ENCODE peak calls at places on chromosomes 16 and 17, in eight cellular contexts. M is Right ventricle myocardium superior, T is T follicular helper cell, W is stromal cell of bone marrow, V is Calu3, K is NCI-H1092 treated with DMSO at 0.1 percent for 48 hours, U is kidney epithelial cell, Y is progenitor cell of endocrine pancreas. L is an unnamed sample.

GRCh38 chr17:39365252-39365651 is 36.2 kb downstream of the FBXL20 start:
- DNase-seq in M (no peak), T (no peak), W (peak; percentile 57), V (no peak), K (no peak), U (no peak), Y (no peak), L (peak; percentile 49)

GRCh38 chr16:85055503-85056210 is 28.1 kb downstream of the KIAA0513 start:
- DNase-seq in M (peak; percentile 60), T (peak; percentile 62), W (peak; percentile 27), V (no peak), K (no peak), U (no peak), Y (no peak), L (no peak)

GRCh38 chr16:66512589-66513404 is 37.1 kb downstream of the TK2 start:
- DNase-seq in M (peak; percentile 64), T (no peak), W (no peak), V (peak; percentile 66), K (no peak), U (no peak), Y (no peak), L (no peak)

GRCh38 chr17:39828443-39828842 is 35.7 kb downstream of the IKZF3 start:
- DNase-seq in M (no peak), T (no peak), W (no peak), V (peak; percentile 100), K (no peak), U (no peak), Y (no peak), L (no peak)

GRCh38 chr17:82358467-82359350 is at the start of gene TEX19:
- DNase-seq in M (no peak), T (no peak), W (no peak), V (no peak), K (peak; percentile 27), U (no peak), Y (no peak), L (no peak)

GRCh38 chr17:245611-246010 is 64.2 kb upstream of the DOC2B start:
- DNase-seq in M (peak; percentile 29), T (no peak), W (no peak), V (no peak), K (no peak), U (no peak), Y (no peak), L (no peak)

GRCh38 chr16:52405441-52405840 is 141.5 kb downstream of the TOX3 start:
- DNase-seq in M (no peak), T (no peak), W (no peak), V (no peak), K (no peak), U (no peak), Y (no peak), L (no peak)

GRCh38 chr16:35173295-35173694 is 1713.9 kb downstream of the TP53TG3F start:
- DNase-seq in M (no peak), T (no peak), W (no peak), V (no peak), K (no peak), U (no peak), Y (no peak), L (no peak)

GRCh38 chr16:50245417-50246298 is 20.7 kb upstream of the ADCY7 start:
- DNase-seq in M (no peak), T (no peak), W (peak; percentile 64), V (peak; percentile 82), K (no peak), U (no peak), Y (peak; percentile 51), L (no peak)

GRCh38 chr16:10566613-10567012 is 13.8 kb downstream of the EMP2 start:
- DNase-seq in M (no peak), T (no peak), W (no peak), V (no peak), K (no peak), U (no peak), Y (no peak), L (no peak)

GRCh38 chr16:50547944-50548658 is at the start of gene NKD1:
- DNase-seq in M (peak; percentile 76), T (peak; percentile 62), W (peak; percentile 13), V (peak; percentile 63), K (peak; percentile 43), U (no peak), Y (peak; percentile 63), L (no peak)

GRCh38 chr16:70151391-70151790 is 22.2 kb upstream of the CLEC18C start:
- DNase-seq in M (no peak), T (no peak), W (no peak), V (no peak), K (no peak), U (no peak), Y (no peak), L (no peak)

GRCh38 chr17:4375039-4375748 is 8.7 kb upstream of the UBE2G1 start:
- DNase-seq in M (no peak), T (no peak), W (no peak), V (no peak), K (no peak), U (no peak), Y (no peak), L (no peak)

GRCh38 chr17:73068322-73069153 is 23.9 kb downstream of the SLC39A11 start:
- DNase-seq in M (no peak), T (no peak), W (peak; percentile 42), V (peak; percentile 69), K (no peak), U (peak; percentile 82), Y (no peak), L (peak; percentile 50)

GRCh38 chr17:73232587-73233373 is 28.9 kb downstream of the CPSF4L start:
- DNase-seq in M (peak; percentile 45), T (no peak), W (no peak), V (peak; percentile 47), K (peak; percentile 36), U (no peak), Y (no peak), L (no peak)

GRCh38 chr16:57024894-57025680 is 35.7 kb downstream of the NLRC5 start:
- DNase-seq in M (no peak), T (no peak), W (no peak), V (no peak), K (no peak), U (no peak), Y (no peak), L (no peak)

GRCh38 chr17:57935833-57936807 is 19.1 kb downstream of the CUEDC1 start:
- DNase-seq in M (peak; percentile 85), T (no peak), W (no peak), V (peak; percentile 55), K (peak; percentile 53), U (no peak), Y (no peak), L (no peak)

GRCh38 chr17:60426596-60426995 is 4.3 kb downstream of the CHCT1 start:
- DNase-seq in M (no peak), T (no peak), W (no peak), V (no peak), K (no peak), U (no peak), Y (no peak), L (no peak)

GRCh38 chr16:12458591-12459400 is 344.9 kb downstream of the CPPED1 start:
- DNase-seq in M (peak; percentile 61), T (no peak), W (no peak), V (no peak), K (no peak), U (no peak), Y (no peak), L (no peak)

GRCh38 chr17:73950515-73950914 is 253.0 kb upstream of the RPL38 start:
- DNase-seq in M (no peak), T (no peak), W (no peak), V (no peak), K (no peak), U (no peak), Y (no peak), L (no peak)

GRCh38 chr17:42779942-42780815 is at the start of gene WNK4:
- DNase-seq in M (no peak), T (no peak), W (no peak), V (peak; percentile 41), K (no peak), U (no peak), Y (no peak), L (no peak)

GRCh38 chr17:63279498-63280230 is 166.4 kb downstream of the CYB561 start:
- DNase-seq in M (no peak), T (no peak), W (peak; percentile 75), V (no peak), K (no peak), U (peak; percentile 14), Y (no peak), L (no peak)

GRCh38 chr17:40339068-40339699 is 25.4 kb downstream of the GJD3 start:
- DNase-seq in M (no peak), T (no peak), W (no peak), V (no peak), K (no peak), U (no peak), Y (no peak), L (no peak)

GRCh38 chr16:79598341-79599181 is 2.0 kb downstream of the MAF start:
- DNase-seq in M (peak; percentile 68), T (peak; percentile 33), W (no peak), V (peak; percentile 34), K (peak; percentile 82), U (no peak), Y (peak; percentile 51), L (no peak)

GRCh38 chr17:83192161-83192788 is 112.9 kb downstream of the METRNL start:
- DNase-seq in M (peak; percentile 50), T (no peak), W (peak; percentile 54), V (no peak), K (no peak), U (no peak), Y (no peak), L (no peak)

GRCh38 chr16:27242868-27243590 is 25.5 kb downstream of the NSMCE1 start:
- DNase-seq in M (peak; percentile 60), T (no peak), W (peak; percentile 80), V (no peak), K (no peak), U (peak; percentile 75), Y (no peak), L (peak; percentile 63)

GRCh38 chr17:79793924-79794304 is 3.0 kb downstream of the CBX8 start:
- DNase-seq in M (peak; percentile 18), T (no peak), W (no peak), V (no peak), K (no peak), U (no peak), Y (no peak), L (no peak)

GRCh38 chr17:10631048-10631700 is 25.9 kb downstream of the MYH3 start:
- DNase-seq in M (no peak), T (no peak), W (no peak), V (peak; percentile 47), K (no peak), U (no peak), Y (peak; percentile 30), L (no peak)

GRCh38 chr16:1809281-1809801 is 15.8 kb upstream of the IGFALS start:
- DNase-seq in M (no peak), T (no peak), W (no peak), V (no peak), K (no peak), U (no peak), Y (no peak), L (no peak)

GRCh38 chr17:345992-346785 is 6.4 kb downstream of the RPH3AL start:
- DNase-seq in M (no peak), T (no peak), W (no peak), V (no peak), K (no peak), U (no peak), Y (no peak), L (no peak)

GRCh38 chr16:55534773-55535172 is 25.9 kb downstream of the LPCAT2 start:
- DNase-seq in M (no peak), T (no peak), W (peak; percentile 37), V (no peak), K (no peak), U (no peak), Y (no peak), L (no peak)

GRCh38 chr17:78359216-78359935 is 501 bp downstream of the SOCS3 start:
- DNase-seq in M (no peak), T (no peak), W (no peak), V (no peak), K (no peak), U (no peak), Y (peak; percentile 43), L (no peak)

GRCh38 chr17:72852267-72852945 is 240.1 kb downstream of the SLC39A11 start:
- DNase-seq in M (no peak), T (no peak), W (no peak), V (no peak), K (no peak), U (no peak), Y (no peak), L (no peak)

GRCh38 chr17:46056800-46057304 is 57.8 kb downstream of the STH start:
- DNase-seq in M (no peak), T (no peak), W (peak; percentile 47), V (no peak), K (no peak), U (no peak), Y (no peak), L (peak; percentile 49)

L was measured in AG09319.